ENCODE peak calls at places on chromosome 12, in four cellular contexts. X is HepG2, C is HCT116, F is H1. O is an unnamed sample.

GRCh38 chr12:27554421-27555186 is 30.6 kb downstream of the PPFIBP1 start:
- DNase-seq in X (no peak), C (no peak), F (no peak), O (no peak)

GRCh38 chr12:25615119-25615518 is 62.0 kb upstream of the LMNTD1 start:
- DNase-seq in X (no peak), C (no peak), F (no peak), O (no peak)

GRCh38 chr12:53695148-53696138 is 19.6 kb upstream of the ATP5MC2 start:
- DNase-seq in X (no peak), C (peak; percentile 36), F (no peak), O (no peak)

GRCh38 chr12:122124370-122124769 is 45.8 kb downstream of the MLXIP start:
- DNase-seq in X (no peak), C (no peak), F (no peak), O (no peak)

GRCh38 chr12:89752331-89752730 is 43.7 kb upstream of the ATP2B1 start:
- DNase-seq in X (no peak), C (no peak), F (no peak), O (no peak)

GRCh38 chr12:9364224-9365176 is 156.3 kb upstream of the PZP start:
- DNase-seq in X (peak; percentile 46), C (no peak), F (peak; percentile 44), O (no peak)

GRCh38 chr12:15050664-15051063 is 77.8 kb downstream of the PDE6H start:
- DNase-seq in X (no peak), C (no peak), F (no peak), O (no peak)

GRCh38 chr12:15274561-15274967 is 47.7 kb upstream of the PTPRO start:
- DNase-seq in X (no peak), C (no peak), F (no peak), O (no peak)

GRCh38 chr12:3084742-3085141 is 7.6 kb downstream of the TSPAN9 start:
- DNase-seq in X (no peak), C (no peak), F (peak; percentile 65), O (no peak)

GRCh38 chr12:54824402-54824801 is 29.9 kb upstream of the MUCL1 start:
- DNase-seq in X (no peak), C (peak; percentile 1), F (no peak), O (no peak)
- TF ChIP-seq JUND in X (no peak), C (no peak), F (no peak), O (no peak)

GRCh38 chr12:30286345-30286926 is 409.2 kb downstream of the IPO8 start:
- DNase-seq in X (peak; percentile 6), C (peak; percentile 22), F (no peak), O (peak; percentile 40)
- TF ChIP-seq JUND in X (no peak), C (no peak), F (no peak), O (no peak)

GRCh38 chr12:60148831-60149230 is 553.0 kb downstream of the SLC16A7 start:
- DNase-seq in X (no peak), C (peak; percentile 4), F (no peak), O (no peak)

GRCh38 chr12:60152756-60153155 is 556.9 kb downstream of the SLC16A7 start:
- DNase-seq in X (no peak), C (no peak), F (no peak), O (no peak)

GRCh38 chr12:60144395-60144794 is 548.6 kb downstream of the SLC16A7 start:
- DNase-seq in X (no peak), C (no peak), F (no peak), O (no peak)

DNA sequence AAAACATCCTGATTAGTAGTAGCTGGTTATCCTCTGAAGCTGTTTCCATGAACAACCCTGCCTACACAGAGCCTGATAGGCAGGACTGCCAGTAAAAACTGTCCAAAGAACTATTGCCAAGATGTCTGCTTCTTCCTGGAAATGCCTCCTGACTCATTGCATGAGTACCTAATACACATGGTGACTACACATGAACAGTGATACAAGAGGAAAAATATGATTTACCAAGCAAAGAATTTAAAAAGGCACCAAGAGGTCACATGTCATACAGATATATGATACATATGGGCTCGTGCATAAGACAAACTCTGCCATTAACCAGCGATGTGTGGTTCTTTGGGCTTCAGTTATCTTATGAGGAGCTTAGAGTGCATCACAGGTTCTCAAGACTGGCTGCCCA is 552.3 kb downstream of the SLC16A7 start:
- DNase-seq in X (no peak), C (no peak), F (no peak), O (no peak)
- TF ChIP-seq JUND in X (no peak), C (no peak), F (no peak), O (no peak)

DNA sequence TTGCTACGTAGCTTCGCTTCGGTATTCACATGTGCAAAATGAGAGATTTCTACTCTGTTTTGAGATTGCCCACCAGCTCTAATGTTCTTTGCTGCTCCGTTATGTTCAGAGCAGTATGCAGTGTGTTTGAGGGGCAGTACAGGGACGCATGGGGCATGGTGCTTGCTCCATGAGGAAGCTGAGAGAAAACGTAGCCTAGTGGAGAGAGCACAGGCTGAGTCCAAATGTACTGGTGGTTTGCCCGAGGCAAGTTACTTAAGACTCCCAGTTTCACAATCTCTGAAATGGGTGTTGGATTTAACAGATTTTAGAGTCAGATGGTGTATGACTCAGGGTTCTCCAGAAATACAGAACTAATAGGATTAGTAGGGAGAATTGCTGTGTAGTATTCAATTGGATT is 310.5 kb downstream of the ETNK1 start:
- DNase-seq in X (no peak), C (no peak), F (no peak), O (no peak)
- TF ChIP-seq JUND in X (no peak), C (no peak), F (no peak), O (no peak)